ENCODE peak calls at places on chromosomes 2 and 18, in nine cellular contexts. L is D341Med; G is K562; Y is NCI-H2029; M is nephron progenitor cell; F is left lung; Q is activated T-helper 9 cell treated with anti-CD3 and anti-CD28 coated beads, Interleukin-2, amount 50 U/mL, for 16 hours; C is posterior cingulate gyrus; V is GF-D8. T is an unnamed sample.

GRCh38 chr2:134120160-134120717 is 133.6 kb upstream of the MGAT5 start:
- DNase-seq in F (no peak), Q (no peak), M (peak; percentile 68), G (peak; percentile 48), Y (no peak), C (no peak), V (no peak), L (no peak), T (peak; percentile 24)

GRCh38 chr2:228777855-228778355 is 493.2 kb downstream of the PID1 start:
- DNase-seq in G (no peak), F (no peak), V (no peak), L (no peak), M (no peak), Y (no peak), C (no peak), Q (no peak), T (no peak)

GRCh38 chr2:238241970-238242369 is 2.1 kb upstream of the HES6 start:
- DNase-seq in L (no peak), F (no peak), V (no peak), Y (no peak), M (no peak), G (no peak), C (no peak), Q (no peak), T (no peak)

GRCh38 chr18:34867520-34867919 is 157.4 kb downstream of the DTNA start:
- DNase-seq in L (peak; percentile 75), G (no peak), C (no peak), Q (no peak), M (peak; percentile 54), F (no peak), V (no peak), Y (no peak), T (no peak)

GRCh38 chr2:189515264-189515663 is 65.3 kb downstream of the SLC40A1 start:
- DNase-seq in G (no peak), Y (no peak), F (no peak), V (no peak), L (no peak), Q (no peak), C (no peak), M (no peak), T (no peak)

GRCh38 chr18:55221577-55221976 is 262.3 kb upstream of the CCDC68 start:
- DNase-seq in G (no peak), F (no peak), M (no peak), Y (no peak), L (no peak), C (no peak), V (no peak), Q (no peak), T (no peak)

GRCh38 chr18:54222922-54223567 is 1.4 kb downstream of the MBD2 start:
- DNase-seq in C (no peak), Q (peak; percentile 20), G (no peak), V (no peak), L (no peak), M (no peak), Y (no peak), F (no peak), T (no peak)

GRCh38 chr2:75707901-75708300 is 2.8 kb downstream of the GCFC2 start:
- DNase-seq in L (no peak), M (no peak), Y (no peak), G (no peak), V (no peak), C (no peak), F (no peak), Q (no peak), T (no peak)

GRCh38 chr18:41324020-41324791 is 630.8 kb upstream of the PIK3C3 start:
- DNase-seq in M (no peak), V (no peak), Y (no peak), C (no peak), G (no peak), F (no peak), L (no peak), Q (no peak), T (no peak)

GRCh38 chr2:66846887-66847286 is 412.0 kb downstream of the MEIS1 start:
- DNase-seq in F (no peak), G (no peak), M (no peak), Q (no peak), Y (no peak), L (no peak), V (no peak), C (no peak), T (no peak)

GRCh38 chr2:96509114-96509846 is 4.1 kb upstream of the NEURL3 start:
- DNase-seq in C (peak; percentile 91), Q (peak; percentile 46), Y (peak; percentile 71), L (peak; percentile 82), V (no peak), F (peak; percentile 98), G (peak; percentile 86), M (peak; percentile 95), T (no peak)

GRCh38 chr2:235694721-235695601 is 201.1 kb downstream of the AGAP1 start:
- DNase-seq in V (no peak), F (no peak), G (no peak), L (no peak), M (no peak), Y (no peak), C (no peak), Q (no peak), T (no peak)

T was measured in stimulated activated CD4-positive, alpha-beta T cell treated with anti-CD3 and anti-CD28 coated beads, Interleukin-1b, Interleukin-23, amount 100 ng/mL, for 4 hours.